ENCODE peak calls at places on chromosome 17, in six cellular contexts. N, U, G, Z, J and M are unnamed samples.

GRCh38 chr17:48384164-48384563 is 45.9 kb downstream of the SKAP1 start:
- DNase-seq in G (no peak), N (no peak), Z (no peak), U (no peak), J (no peak), M (no peak)

GRCh38 chr17:223723-224471 is 42.4 kb upstream of the DOC2B start:
- DNase-seq in N (no peak), G (no peak), Z (no peak), J (no peak), U (no peak), M (no peak)

GRCh38 chr17:18966831-18967624 is 15.1 kb downstream of the SLC5A10 start:
- DNase-seq in J (no peak), N (no peak), G (no peak), Z (no peak), U (peak; percentile 84), M (no peak)

GRCh38 chr17:70987867-70988340 is 818.6 kb downstream of the KCNJ2 start:
- DNase-seq in N (no peak), G (no peak), U (peak; percentile 30), Z (no peak), J (no peak), M (no peak)

GRCh38 chr17:75724016-75725003 is 3.1 kb downstream of the ITGB4 start:
- DNase-seq in U (no peak), J (no peak), Z (no peak), N (no peak), G (no peak), M (no peak)

GRCh38 chr17:82370471-82371332 is 863 bp upstream of the UTS2R start:
- DNase-seq in G (peak; percentile 52), Z (peak; percentile 7), J (peak; percentile 8), N (no peak), U (no peak), M (no peak)

GRCh38 chr17:77476920-77477805 is 336.4 kb downstream of the SEC14L1 start:
- DNase-seq in G (peak; percentile 62), U (no peak), N (peak; percentile 94), J (peak; percentile 89), Z (peak; percentile 98), M (no peak)

GRCh38 chr17:44536090-44536960 is 21.0 kb upstream of the FZD2 start:
- DNase-seq in G (no peak), Z (no peak), J (no peak), U (no peak), N (no peak), M (no peak)

GRCh38 chr17:17849863-17850373 is 13.1 kb upstream of the SREBF1 start:
- DNase-seq in N (no peak), U (peak; percentile 58), Z (peak; percentile 51), G (peak; percentile 96), J (peak; percentile 25), M (peak; percentile 73)

GRCh38 chr17:79340771-79341528 is 266.3 kb downstream of the ENGASE start:
- DNase-seq in G (no peak), U (no peak), J (no peak), N (no peak), Z (no peak), M (no peak)

GRCh38 chr17:298791-299450 is 53.7 kb downstream of the RPH3AL start:
- DNase-seq in G (no peak), Z (peak; percentile 4), N (no peak), J (no peak), U (no peak), M (no peak)

GRCh38 chr17:50153650-50154575 is 3.4 kb upstream of the PPP1R9B start:
- DNase-seq in G (no peak), U (no peak), Z (peak; percentile 87), N (peak; percentile 62), J (peak; percentile 55), M (no peak)

GRCh38 chr17:18185391-18185790 is 1.8 kb downstream of the ALKBH5 start:
- DNase-seq in Z (peak; percentile 60), J (peak; percentile 38), G (no peak), N (no peak), U (peak; percentile 55), M (no peak)

GRCh38 chr17:78674595-78675315 is 97.6 kb upstream of the DNAH17 start:
- DNase-seq in J (no peak), Z (no peak), U (peak; percentile 50), N (no peak), G (no peak), M (no peak)

GRCh38 chr17:32971171-32971570 is 20.5 kb upstream of the SPACA3 start:
- DNase-seq in U (no peak), J (peak; percentile 65), G (peak; percentile 57), N (peak; percentile 89), Z (peak; percentile 36), M (no peak)

GRCh38 chr17:1087381-1088241 is 90.7 kb downstream of the TIMM22 start:
- DNase-seq in Z (peak; percentile 29), U (peak; percentile 59), G (peak; percentile 32), J (peak; percentile 79), N (peak; percentile 78), M (no peak)

GRCh38 chr17:27224526-27225315 is 69.2 kb upstream of the WSB1 start:
- DNase-seq in J (no peak), G (no peak), U (no peak), Z (no peak), N (peak; percentile 74), M (no peak)

GRCh38 chr17:48143629-48144028 is 36.1 kb downstream of the SNX11 start:
- DNase-seq in U (no peak), Z (no peak), N (no peak), G (no peak), J (no peak), M (no peak)

GRCh38 chr17:17724991-17725852 is 44.0 kb downstream of the RAI1 start:
- DNase-seq in Z (no peak), N (no peak), J (no peak), G (no peak), U (peak; percentile 84), M (no peak)

GRCh38 chr17:81807839-81808238 is 3.9 kb downstream of the GCGR start:
- DNase-seq in J (no peak), G (no peak), U (no peak), Z (no peak), N (no peak), M (no peak)

GRCh38 chr17:45227101-45227591 is 5.5 kb downstream of the FMNL1 start:
- DNase-seq in Z (no peak), J (no peak), U (no peak), G (peak; percentile 59), N (no peak), M (peak; percentile 35)

GRCh38 chr17:27569257-27569722 is 61.7 kb upstream of the LGALS9 start:
- DNase-seq in G (peak; percentile 87), N (peak; percentile 31), U (peak; percentile 66), J (peak; percentile 31), Z (peak; percentile 33), M (peak; percentile 80)

GRCh38 chr17:9116311-9116820 is 95.1 kb downstream of the NTN1 start:
- DNase-seq in Z (no peak), J (no peak), N (no peak), G (no peak), U (no peak), M (no peak)

GRCh38 chr17:77042688-77043330 is 98.0 kb upstream of the SEC14L1 start:
- DNase-seq in N (no peak), U (no peak), G (no peak), Z (no peak), J (no peak), M (no peak)

GRCh38 chr17:74852237-74853047 is 7.2 kb downstream of the GRIN2C start:
- DNase-seq in J (no peak), N (peak; percentile 44), U (peak; percentile 93), G (peak; percentile 53), Z (no peak), M (no peak)

GRCh38 chr17:82972836-82973372 is 106.5 kb upstream of the METRNL start:
- DNase-seq in Z (no peak), G (no peak), J (no peak), N (no peak), U (no peak), M (no peak)

GRCh38 chr17:21246698-21247097 is 6.5 kb downstream of the NATD1 start:
- DNase-seq in N (no peak), Z (no peak), G (no peak), J (no peak), U (no peak), M (no peak)

GRCh38 chr17:33127706-33128105 is 136.1 kb downstream of the SPACA3 start:
- DNase-seq in N (peak; percentile 96), Z (no peak), U (no peak), J (peak; percentile 71), G (no peak), M (no peak)

GRCh38 chr17:18181358-18181757 is 2.3 kb upstream of the ALKBH5 start:
- DNase-seq in Z (peak; percentile 72), J (peak; percentile 70), G (peak; percentile 86), N (peak; percentile 75), U (no peak), M (no peak)

GRCh38 chr17:39098474-39099090 is 52.9 kb downstream of the PLXDC1 start:
- DNase-seq in N (no peak), U (no peak), J (no peak), Z (no peak), G (no peak), M (no peak)

GRCh38 chr17:19460695-19461094 is 49.7 kb downstream of the RNF112 start:
- DNase-seq in N (no peak), Z (peak; percentile 54), U (no peak), J (no peak), G (no peak), M (no peak)

GRCh38 chr17:70184770-70185169 is 15.4 kb downstream of the KCNJ2 start:
- DNase-seq in G (no peak), J (peak; percentile 88), Z (peak; percentile 19), N (peak; percentile 92), U (no peak), M (no peak)

GRCh38 chr17:45261577-45262515 is at the start of gene SPATA32:
- DNase-seq in N (peak; percentile 40), J (peak; percentile 62), U (peak; percentile 83), Z (peak; percentile 24), G (peak; percentile 91), M (peak; percentile 42)

GRCh38 chr17:70523407-70523806 is 354.1 kb downstream of the KCNJ2 start:
- DNase-seq in Z (no peak), U (no peak), G (no peak), J (peak; percentile 79), N (no peak), M (no peak)

GRCh38 chr17:46977348-46977747 is 1.7 kb downstream of the RPRML start:
- DNase-seq in N (peak; percentile 53), U (peak; percentile 93), G (peak; percentile 21), J (peak; percentile 72), Z (no peak), M (no peak)
- TF ChIP-seq CTCF in N (peak; percentile 39), U (peak; percentile 73), G (no peak), J (peak; percentile 53), Z (no peak), M (no peak)

GRCh38 chr17:65449495-65449894 is 112.0 kb downstream of the AXIN2 start:
- DNase-seq in G (no peak), J (no peak), N (no peak), U (peak; percentile 35), Z (no peak), M (no peak)
- TF ChIP-seq CTCF in G (no peak), J (no peak), N (no peak), U (no peak), Z (no peak), M (no peak)

DNA sequence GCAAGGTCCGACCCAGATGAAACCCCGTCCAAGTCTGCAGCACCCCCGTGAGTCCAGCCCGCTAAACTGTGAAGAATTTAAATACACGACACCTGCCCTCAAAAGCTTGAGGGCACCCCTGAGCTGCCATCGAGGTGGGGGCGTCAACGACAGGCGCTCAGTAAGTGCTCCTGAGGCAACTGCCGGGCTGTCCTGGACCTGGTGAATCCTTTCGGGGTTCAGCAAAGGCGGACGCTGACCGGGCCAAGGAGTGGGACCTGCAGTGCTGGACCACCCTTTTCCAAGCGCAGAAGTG is 512 bp upstream of the ENDOV start:
- DNase-seq in U (no peak), Z (no peak), J (peak; percentile 16), N (peak; percentile 4), G (peak; percentile 20), M (no peak)
- TF ChIP-seq CTCF in U (no peak), Z (no peak), J (peak; percentile 18), N (peak; percentile 9), G (no peak), M (no peak)

GRCh38 chr17:57880086-57880456 is 30.2 kb upstream of the MRPS23 start:
- DNase-seq in G (peak; percentile 48), J (peak; percentile 63), N (peak; percentile 61), U (no peak), Z (no peak), M (no peak)
- TF ChIP-seq CTCF in G (no peak), J (no peak), N (no peak), U (no peak), Z (no peak), M (no peak)